ENCODE peak calls at places on chromosomes 1 and 21, in seven cellular contexts. R is HT-29; Q is colonic mucosa; V is NCI-H774; S is activated CD4-positive, alpha-beta T cell treated with anti-CD3 and anti-CD28 coated beads for 36 hours; W is fibroblast of pulmonary artery; L is foreskin melanocyte. I is an unnamed sample.

GRCh38 chr21:46509760-46510159 is 51.1 kb downstream of the DIP2A start:
- DNase-seq in S (no peak), V (no peak), R (peak; percentile 70), Q (peak; percentile 37), W (no peak), L (no peak), I (no peak)

GRCh38 chr1:101174722-101175121 is 62.1 kb upstream of the S1PR1 start:
- DNase-seq in Q (no peak), W (peak; percentile 71), V (no peak), S (no peak), L (no peak), R (no peak), I (no peak)

GRCh38 chr1:167328762-167329483 is 108.2 kb downstream of the POU2F1 start:
- DNase-seq in R (no peak), L (no peak), S (peak; percentile 17), W (peak; percentile 5), Q (no peak), V (no peak), I (no peak)

GRCh38 chr1:9307303-9307702 is 14.6 kb downstream of the SPSB1 start:
- DNase-seq in W (no peak), R (no peak), V (no peak), S (no peak), L (no peak), Q (no peak), I (no peak)

GRCh38 chr1:84782881-84783280 is 92.6 kb upstream of the SSX2IP start:
- DNase-seq in L (no peak), S (no peak), W (no peak), R (no peak), V (no peak), Q (no peak), I (no peak)

GRCh38 chr1:110463695-110464094 is 12.7 kb downstream of the PROK1 start:
- DNase-seq in S (no peak), V (no peak), W (no peak), Q (no peak), L (peak; percentile 8), R (no peak), I (no peak)

GRCh38 chr1:185087101-185087500 is 41.7 kb downstream of the RNF2 start:
- DNase-seq in L (no peak), Q (no peak), V (no peak), R (no peak), S (no peak), W (no peak), I (no peak)

GRCh38 chr1:226403522-226404034 is 4.3 kb downstream of the PARP1 start:
- DNase-seq in Q (no peak), V (no peak), W (peak; percentile 21), L (peak; percentile 91), R (peak; percentile 45), S (peak; percentile 29), I (no peak)

GRCh38 chr1:69401894-69402293 is 165.8 kb upstream of the LRRC7 start:
- DNase-seq in S (no peak), Q (no peak), V (no peak), W (no peak), L (no peak), R (no peak), I (no peak)

GRCh38 chr1:25679170-25679569 is 62.6 kb downstream of the MAN1C1 start:
- DNase-seq in Q (no peak), W (no peak), R (no peak), L (no peak), V (no peak), S (no peak), I (no peak)

GRCh38 chr1:159996653-159997052 is 35.1 kb downstream of the PIGM start:
- DNase-seq in W (peak; percentile 83), S (no peak), R (no peak), Q (no peak), L (no peak), V (no peak), I (no peak)

GRCh38 chr1:107936498-107937481 is 28.2 kb downstream of the VAV3 start:
- DNase-seq in L (peak; percentile 90), W (peak; percentile 95), R (peak; percentile 57), Q (no peak), V (no peak), S (peak; percentile 71), I (peak; percentile 60)

GRCh38 chr1:24910751-24911650 is 19.1 kb downstream of the RUNX3 start:
- DNase-seq in R (no peak), S (peak; percentile 78), Q (peak; percentile 47), V (no peak), W (no peak), L (peak; percentile 95), I (no peak)

GRCh38 chr21:22743085-22743484 is 1744.9 kb downstream of the NCAM2 start:
- DNase-seq in R (no peak), W (no peak), Q (no peak), L (no peak), S (no peak), V (no peak), I (no peak)

GRCh38 chr1:231563253-231563652 is 34.8 kb downstream of the TSNAX start:
- DNase-seq in V (no peak), L (no peak), S (no peak), W (no peak), Q (no peak), R (no peak), I (no peak)

GRCh38 chr1:223760833-223761232 is 48.5 kb downstream of the CAPN2 start:
- DNase-seq in W (no peak), V (no peak), Q (no peak), S (no peak), L (no peak), R (no peak), I (no peak)

GRCh38 chr1:2980849-2981248 is 40.4 kb upstream of the ACTRT2 start:
- DNase-seq in W (no peak), Q (no peak), S (no peak), R (no peak), L (no peak), V (no peak), I (no peak)

GRCh38 chr1:36771222-36771621 is 263.1 kb downstream of the GRIK3 start:
- DNase-seq in L (no peak), W (no peak), R (no peak), Q (no peak), S (no peak), V (no peak), I (no peak)

GRCh38 chr1:40944326-40944725 is 35.2 kb upstream of the CTPS1 start:
- DNase-seq in Q (no peak), S (no peak), R (peak; percentile 22), W (peak; percentile 97), L (no peak), V (no peak), I (no peak)

GRCh38 chr1:146032613-146033219 is 11.2 kb upstream of the HJV start:
- DNase-seq in Q (no peak), V (no peak), W (peak; percentile 71), R (peak; percentile 68), S (no peak), L (peak; percentile 53), I (peak; percentile 20)

GRCh38 chr1:228009116-228009827 is 2.5 kb downstream of the WNT3A start:
- DNase-seq in S (no peak), R (no peak), V (no peak), L (no peak), Q (no peak), W (no peak), I (no peak)

GRCh38 chr1:24417681-24418080 is 2.1 kb downstream of the NIPAL3 start:
- DNase-seq in S (no peak), W (no peak), R (no peak), V (no peak), L (no peak), Q (no peak), I (no peak)

GRCh38 chr21:34113842-34114241 is 40.5 kb downstream of the MRPS6 start:
- DNase-seq in R (peak; percentile 8), V (no peak), W (no peak), Q (no peak), L (no peak), S (no peak), I (no peak)

GRCh38 chr1:34330061-34330460 is 153.4 kb downstream of the C1orf94 start:
- DNase-seq in W (no peak), Q (no peak), V (no peak), S (no peak), L (no peak), R (no peak), I (no peak)

GRCh38 chr21:41207401-41208388 is 39.7 kb downstream of the BACE2 start:
- DNase-seq in S (no peak), L (peak; percentile 86), W (peak; percentile 89), V (no peak), R (peak; percentile 8), Q (peak; percentile 40), I (no peak)

GRCh38 chr1:18090636-18091035 is 17.0 kb upstream of the IGSF21 start:
- DNase-seq in S (no peak), R (no peak), Q (no peak), W (no peak), V (no peak), L (no peak), I (no peak)

GRCh38 chr1:169102567-169102966 is 3.9 kb upstream of the ATP1B1 start:
- DNase-seq in V (no peak), R (no peak), L (peak; percentile 84), W (peak; percentile 80), S (no peak), Q (peak; percentile 36), I (no peak)

GRCh38 chr1:11407301-11407994 is 71.5 kb upstream of the DISP3 start:
- DNase-seq in Q (no peak), R (no peak), V (no peak), L (no peak), W (no peak), S (peak; percentile 50), I (no peak)

GRCh38 chr21:26572668-26573381 is at the start of gene CYYR1:
- DNase-seq in L (no peak), S (no peak), R (no peak), V (no peak), W (no peak), Q (no peak), I (no peak)

GRCh38 chr1:101260531-101260930 is 23.7 kb downstream of the S1PR1 start:
- DNase-seq in Q (no peak), W (no peak), S (no peak), V (no peak), L (no peak), R (no peak), I (no peak)

GRCh38 chr1:202029171-202029665 is 18.8 kb downstream of the ELF3 start:
- DNase-seq in Q (no peak), R (peak; percentile 74), S (peak; percentile 24), L (peak; percentile 57), W (peak; percentile 64), V (peak; percentile 56), I (peak; percentile 5)

GRCh38 chr21:32245971-32246370 is 32.9 kb downstream of the MIS18A start:
- DNase-seq in V (no peak), S (no peak), W (no peak), L (no peak), R (no peak), Q (no peak), I (no peak)

I was measured in glomerular endothelial cell.